ENCODE peak calls at places on chromosomes 1 and 21, in four cellular contexts. D is Peyer's patch, L is IMR-90, J is tibial nerve. P is an unnamed sample.

GRCh38 chr21:45381865-45382697 is 22.9 kb upstream of the COL18A1 start:
- DNase-seq in J (no peak), L (no peak), D (peak), P (no peak)

GRCh38 chr1:161311595-161312181 is 1.9 kb upstream of the MPZ start:
- DNase-seq in L (no peak), D (no peak), J (no peak), P (no peak)

GRCh38 chr1:68346192-68346808 is 103.5 kb downstream of the RPE65 start:
- DNase-seq in D (no peak), J (no peak), L (peak), P (no peak)

GRCh38 chr1:46053734-46054133 is 78.7 kb downstream of the PIK3R3 start:
- DNase-seq in D (no peak), J (no peak), L (peak), P (no peak)

GRCh38 chr1:7389786-7390603 is 381.1 kb upstream of the VAMP3 start:
- DNase-seq in J (no peak), L (no peak), D (no peak), P (peak)

GRCh38 chr1:39509360-39510009 is 18.0 kb downstream of the BMP8A start:
- DNase-seq in J (no peak), L (peak), D (peak), P (no peak)

GRCh38 chr1:87398644-87399043 is 70.0 kb downstream of the LMO4 start:
- DNase-seq in J (no peak), L (peak), D (no peak), P (no peak)

GRCh38 chr1:112881742-112882127 is 74.3 kb downstream of the SLC16A1 start:
- DNase-seq in J (no peak), D (peak), L (peak), P (no peak)

GRCh38 chr1:106907795-106908194 is 148.7 kb upstream of the PRMT6 start:
- DNase-seq in D (no peak), L (no peak), J (no peak), P (no peak)

GRCh38 chr1:9164919-9165318 is 36.0 kb upstream of the GPR157 start:
- DNase-seq in D (no peak), L (no peak), J (no peak), P (no peak)

GRCh38 chr1:81330111-81330510 is 470.6 kb upstream of the ADGRL2 start:
- DNase-seq in L (no peak), J (no peak), D (no peak), P (no peak)

GRCh38 chr1:39369568-39369967 is 121.9 kb upstream of the BMP8A start:
- DNase-seq in L (no peak), D (no peak), J (no peak), P (no peak)

GRCh38 chr1:245588250-245588649 is 433.5 kb downstream of the KIF26B start:
- DNase-seq in J (no peak), L (no peak), D (no peak), P (no peak)

GRCh38 chr1:160625725-160626498 is 20.9 kb downstream of the SLAMF1 start:
- DNase-seq in L (no peak), D (no peak), J (no peak), P (no peak)

GRCh38 chr1:30507391-30508174 is 215.8 kb downstream of the MATN1 start:
- DNase-seq in J (no peak), D (no peak), L (no peak), P (no peak)

GRCh38 chr21:45332981-45333582 is 45.4 kb upstream of the POFUT2 start:
- DNase-seq in J (no peak), L (no peak), D (peak), P (no peak)

GRCh38 chr1:86150553-86151055 is 6.0 kb downstream of the COL24A1 start:
- DNase-seq in D (no peak), J (no peak), L (peak), P (no peak)

GRCh38 chr21:37338671-37339526 is 27.7 kb upstream of the DYRK1A start:
- DNase-seq in L (peak), J (no peak), D (no peak), P (no peak)

GRCh38 chr21:28636988-28637691 is 355.5 kb downstream of the LTN1 start:
- DNase-seq in L (peak), D (no peak), J (no peak), P (no peak)

DNA sequence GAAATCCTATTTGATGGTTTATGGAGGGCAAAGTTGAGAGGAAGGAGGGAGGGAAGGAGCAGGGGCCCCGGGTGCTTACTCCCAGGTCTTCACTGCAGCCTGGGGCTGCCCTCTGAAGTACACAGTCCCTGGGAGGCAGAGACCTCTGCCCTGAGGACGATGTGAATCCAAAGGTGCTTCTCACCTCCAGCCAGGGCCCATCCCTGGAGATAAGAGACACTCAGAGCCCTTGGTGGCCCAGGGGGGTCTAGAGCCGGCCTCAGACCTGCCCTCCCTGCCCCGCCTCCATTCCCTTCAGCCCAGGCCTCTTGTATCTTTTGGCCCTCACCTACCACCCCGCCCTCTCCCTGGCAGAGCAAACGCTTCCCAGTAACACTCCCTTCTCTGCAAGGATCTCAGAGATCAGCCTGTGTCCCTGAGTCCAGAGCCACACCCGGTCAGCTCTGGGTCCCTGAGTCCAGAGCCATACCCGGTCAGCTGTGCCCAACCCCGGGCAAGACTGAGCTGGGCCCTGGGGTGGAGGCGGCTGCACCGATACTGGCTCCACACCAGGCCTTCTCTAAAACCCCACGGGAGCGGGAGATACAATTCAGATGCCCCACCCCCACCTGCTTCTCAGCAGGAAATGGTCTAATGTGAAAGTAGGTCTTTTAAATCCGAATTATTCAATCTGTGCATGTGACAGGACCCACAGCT is 3.6 kb upstream of the GNB1 start:
- DNase-seq in D (peak), J (no peak), L (no peak), P (peak)
- TF ChIP-seq POLR2A in D (peak), J (no peak), L (no peak), P (no peak)

GRCh38 chr1:36710008-36710407 is 227.3 kb upstream of the CSF3R start:
- DNase-seq in L (no peak), J (no peak), D (no peak), P (no peak)

GRCh38 chr1:36708587-36708986 is 225.9 kb upstream of the CSF3R start:
- DNase-seq in L (no peak), D (no peak), J (no peak), P (no peak)

GRCh38 chr1:36706416-36706815 is 223.7 kb upstream of the CSF3R start:
- DNase-seq in D (no peak), J (no peak), L (no peak), P (no peak)

GRCh38 chr1:36705629-36706028 is 222.9 kb upstream of the CSF3R start:
- DNase-seq in D (no peak), L (no peak), J (no peak), P (no peak)

DNA sequence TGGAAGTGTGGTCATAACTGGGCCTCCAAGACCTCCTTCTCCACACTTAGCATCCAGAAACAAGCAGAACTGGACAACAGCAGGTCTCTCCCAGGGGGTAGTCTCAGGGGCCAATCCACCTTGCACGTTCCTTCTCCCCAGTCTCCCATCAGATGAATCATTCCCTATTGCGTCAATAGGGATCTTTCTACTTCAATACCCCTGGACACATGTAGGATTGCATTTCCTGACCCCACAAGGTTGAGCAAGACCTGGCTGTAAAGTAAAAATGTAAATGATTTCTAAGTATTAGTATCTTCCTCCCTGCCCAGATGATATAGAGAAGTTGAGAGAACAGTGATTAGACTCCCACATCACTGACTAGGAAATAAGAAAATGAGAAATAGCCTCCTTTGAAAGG is 224.5 kb upstream of the CSF3R start:
- DNase-seq in D (no peak), L (no peak), J (no peak), P (no peak)
- TF ChIP-seq POLR2A in D (no peak), L (no peak), J (no peak), P (no peak)

DNA sequence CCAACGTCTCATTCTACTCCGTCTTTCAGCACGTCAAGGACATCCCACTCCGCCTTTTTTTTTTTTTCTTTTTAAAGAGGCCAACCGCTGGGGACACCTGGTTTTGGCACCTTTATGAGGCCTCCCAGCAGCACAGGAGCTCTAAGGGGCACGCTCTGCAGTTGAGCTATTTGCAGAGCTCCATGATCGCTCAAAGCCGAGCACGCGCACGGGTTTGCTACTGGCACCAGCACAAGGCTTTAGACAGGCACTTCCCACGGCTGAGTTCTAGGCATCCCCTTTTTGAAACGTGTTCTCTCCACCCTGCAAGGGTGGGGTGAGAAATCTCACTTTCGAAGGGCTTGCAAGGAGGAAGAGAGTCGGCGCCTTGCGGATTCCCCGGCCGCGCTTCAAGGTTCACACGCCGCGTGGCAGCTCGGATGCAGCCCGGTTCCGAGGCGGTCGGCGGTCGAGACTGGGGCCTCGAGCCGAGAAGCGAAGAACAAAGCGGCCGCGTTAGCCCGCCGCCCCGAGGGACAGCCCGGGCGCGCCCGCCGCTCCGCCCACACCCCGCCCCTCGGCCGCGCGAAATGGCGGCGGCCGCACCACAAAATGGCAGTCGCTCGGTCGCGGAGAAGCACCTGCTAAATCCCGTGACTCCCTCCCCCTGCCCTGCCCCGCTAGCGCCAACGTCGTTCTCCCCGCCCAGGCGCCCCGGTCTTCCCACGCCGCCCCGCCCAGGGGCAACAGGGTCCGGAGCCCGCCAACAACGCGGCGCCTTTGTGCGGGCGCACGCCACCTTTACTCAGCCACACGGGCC is 12.9 kb upstream of the SPEN start:
- DNase-seq in J (peak), D (peak), L (peak), P (peak)
- TF ChIP-seq POLR2A in J (peak), D (peak), L (peak), P (peak)

DNA sequence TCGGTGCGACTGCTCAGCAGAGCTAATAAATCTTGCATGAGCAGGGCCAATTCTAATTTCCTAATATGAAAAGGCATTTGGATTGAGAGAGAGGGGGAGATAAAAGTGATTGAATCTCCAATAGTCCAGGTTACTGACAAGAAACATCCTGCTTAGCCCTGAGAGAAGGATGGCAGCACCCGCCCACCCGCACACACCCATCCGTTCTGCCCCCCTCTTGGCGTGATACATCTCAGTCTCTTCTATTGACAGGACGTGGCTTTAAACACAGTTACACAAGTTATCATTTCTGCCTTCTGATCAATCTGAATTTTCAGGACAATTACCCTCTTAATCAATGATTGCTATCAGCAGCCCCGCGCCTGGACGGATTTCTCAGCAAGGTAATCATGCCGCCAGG is 50.9 kb downstream of the DMAP1 start:
- DNase-seq in D (no peak), L (no peak), J (no peak), P (no peak)
- TF ChIP-seq POLR2A in D (no peak), L (no peak), J (no peak), P (no peak)